ENCODE peak calls at places on chromosome 13, in nine cellular contexts. D, T, V, Z, U, I, Y, E and A are unnamed samples.
A peak's percentile ranks its signal among the peaks of the same experiment; 100 is the strongest.

GRCh38 chr13:33228645-33229445 is 56.7 kb downstream of the STARD13 start:
- DNase-seq in U (no peak), Y (peak; percentile 74), Z (peak; percentile 51), E (no peak), T (no peak), I (no peak), D (no peak), V (peak; percentile 83), A (peak; percentile 83)

GRCh38 chr13:52651880-52652169 is 811 bp upstream of the SUGT1 start:
- DNase-seq in T (no peak), U (no peak), D (no peak), V (no peak), Y (no peak), I (no peak), E (no peak), Z (no peak), A (no peak)

GRCh38 chr13:105611424-105611823 is 924.0 kb downstream of the EFNB2 start:
- DNase-seq in I (no peak), T (no peak), D (no peak), Y (peak; percentile 34), U (no peak), Z (no peak), V (peak; percentile 41), E (peak; percentile 70), A (peak; percentile 72)

GRCh38 chr13:44267966-44268365 is 105.7 kb upstream of the SERP2 start:
- DNase-seq in T (no peak), Y (peak; percentile 95), I (no peak), U (no peak), V (peak; percentile 80), D (no peak), Z (no peak), E (no peak), A (peak; percentile 90)

GRCh38 chr13:20192470-20193141 is at the start of gene GJB2:
- DNase-seq in I (peak; percentile 57), U (no peak), V (no peak), E (no peak), D (no peak), Z (peak; percentile 49), Y (no peak), T (no peak), A (no peak)

GRCh38 chr13:81602236-81602635 is 1261.3 kb upstream of the SPRY2 start:
- DNase-seq in I (no peak), U (no peak), T (no peak), Y (no peak), Z (no peak), V (no peak), D (no peak), E (no peak), A (no peak)

GRCh38 chr13:43005460-43006236 is 13.6 kb upstream of the EPSTI1 start:
- DNase-seq in E (no peak), I (no peak), Y (peak; percentile 74), V (peak; percentile 32), U (no peak), D (no peak), T (no peak), Z (no peak), A (peak; percentile 69)

GRCh38 chr13:42061943-42062342 is 13.5 kb downstream of the DGKH start:
- DNase-seq in D (no peak), I (no peak), Z (no peak), E (no peak), U (no peak), V (no peak), Y (no peak), T (no peak), A (no peak)

GRCh38 chr13:68490594-68490993 is 1260.5 kb upstream of the PCDH9 start:
- DNase-seq in D (no peak), E (no peak), Z (no peak), Y (no peak), I (no peak), U (no peak), V (no peak), T (no peak), A (no peak)

GRCh38 chr13:44383945-44384344 is 10.3 kb downstream of the SERP2 start:
- DNase-seq in T (no peak), E (no peak), I (no peak), Z (no peak), Y (no peak), U (no peak), V (no peak), D (no peak), A (no peak)

GRCh38 chr13:80338781-80339577 is 1.9 kb downstream of the SPRY2 start:
- DNase-seq in Z (peak; percentile 90), V (peak; percentile 88), D (peak; percentile 37), Y (peak; percentile 93), I (peak; percentile 80), T (peak; percentile 76), E (no peak), U (peak; percentile 66), A (peak; percentile 88)

GRCh38 chr13:98050041-98050466 is 92.8 kb upstream of the FARP1 start:
- DNase-seq in U (no peak), Y (no peak), I (no peak), V (peak; percentile 67), E (peak; percentile 23), T (no peak), D (no peak), Z (no peak), A (peak; percentile 49)

GRCh38 chr13:110715395-110716234 is 2.1 kb downstream of the ING1 start:
- DNase-seq in U (peak; percentile 99), T (peak; percentile 98), Y (peak; percentile 100), I (peak; percentile 99), V (peak; percentile 100), E (peak; percentile 98), Z (peak; percentile 99), D (peak; percentile 97), A (peak; percentile 100)
- TF ChIP-seq CTCF in U (no peak), T (peak; percentile 38), Y (peak; percentile 34), I (no peak), V (no peak), E (no peak), Z (peak; percentile 11), D (peak; percentile 23), A (no peak)

GRCh38 chr13:83907196-83907989 is 25.1 kb upstream of the SLITRK1 start:
- DNase-seq in V (no peak), D (no peak), U (no peak), I (no peak), E (no peak), T (no peak), Z (no peak), Y (no peak), A (no peak)

GRCh38 chr13:83906240-83906820 is 24.1 kb upstream of the SLITRK1 start:
- DNase-seq in T (no peak), D (no peak), Z (no peak), V (no peak), I (no peak), Y (no peak), U (no peak), E (no peak), A (no peak)

DNA sequence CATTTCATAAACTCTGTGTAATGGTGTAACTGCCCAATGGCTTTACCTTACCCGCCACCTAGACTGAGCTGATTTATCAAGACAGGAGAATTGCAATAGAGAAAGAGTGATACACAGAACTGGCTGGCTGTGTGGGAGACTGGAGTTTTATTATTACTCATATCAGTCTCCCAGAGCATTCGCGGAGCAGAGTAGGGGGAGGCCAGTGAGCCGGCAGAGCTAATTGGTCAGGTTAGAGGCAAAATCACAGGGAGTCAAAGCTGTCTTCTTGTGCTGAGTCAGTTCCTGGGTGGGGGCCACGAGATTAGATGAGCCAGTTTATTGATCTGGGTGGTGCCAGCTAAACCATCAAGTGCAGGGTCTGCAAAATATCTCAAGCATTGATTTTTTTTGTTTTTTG is 23.4 kb upstream of the SLITRK1 start:
- DNase-seq in U (no peak), Y (no peak), I (no peak), E (no peak), T (no peak), V (no peak), Z (no peak), D (no peak), A (no peak)
- H3K4me3 ChIP-seq in U (no peak overlapping the region), Y (no peak overlapping the region), I (no peak overlapping the region), E (no peak overlapping the region), T (no peak overlapping the region), V (no peak overlapping the region), Z (no peak overlapping the region), D (no peak overlapping the region), A (no peak overlapping the region)

GRCh38 chr13:26716984-26717383 is 43.6 kb downstream of the GPR12 start:
- DNase-seq in T (no peak), D (no peak), V (no peak), E (no peak), U (no peak), Y (no peak), Z (no peak), I (no peak), A (no peak)

GRCh38 chr13:26721251-26721939 is 39.2 kb downstream of the GPR12 start:
- DNase-seq in Z (no peak), I (no peak), U (peak; percentile 22), Y (no peak), E (no peak), V (no peak), D (peak; percentile 35), T (no peak), A (no peak)

GRCh38 chr13:26718146-26718545 is 42.4 kb downstream of the GPR12 start:
- DNase-seq in U (no peak), V (no peak), Z (no peak), T (no peak), E (no peak), D (no peak), I (no peak), Y (no peak), A (no peak)

GRCh38 chr13:26718872-26719271 is 41.7 kb downstream of the GPR12 start:
- DNase-seq in E (no peak), V (no peak), D (no peak), Y (no peak), U (no peak), I (no peak), T (no peak), Z (no peak), A (no peak)

DNA sequence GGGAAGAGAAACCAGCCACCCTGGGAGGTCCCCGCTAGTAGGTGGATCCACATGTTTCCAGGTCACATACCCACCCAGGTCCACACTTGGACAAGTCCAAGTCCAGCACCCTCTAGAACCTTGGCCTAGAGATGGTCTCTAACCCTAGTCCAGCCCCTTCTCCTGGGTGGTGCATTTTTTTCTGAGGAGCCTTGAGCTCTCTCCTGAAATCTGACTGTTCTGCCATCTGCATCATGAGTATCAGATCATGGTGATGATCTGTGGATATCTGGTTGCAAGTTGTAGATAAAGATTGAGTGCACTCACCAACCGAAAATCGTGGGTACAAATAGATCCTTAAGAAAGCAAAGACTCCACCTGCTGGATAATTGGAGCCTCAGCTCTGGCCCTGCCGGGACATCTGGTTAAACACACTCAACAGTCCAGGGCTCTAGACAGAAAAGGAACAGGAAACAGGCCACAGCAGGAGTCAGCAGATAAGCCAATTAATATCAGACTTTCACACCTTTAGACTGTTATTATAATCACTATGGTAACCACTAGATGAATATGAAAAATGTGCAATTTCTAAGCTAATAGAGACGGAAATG is 41.1 kb downstream of the GPR12 start:
- DNase-seq in E (no peak), V (peak; percentile 4), U (no peak), I (no peak), Z (no peak), T (no peak), D (no peak), Y (peak; percentile 4), A (no peak)
- TF ChIP-seq CTCF in E (no peak), V (peak; percentile 18), U (no peak), I (no peak), Z (peak; percentile 33), T (peak; percentile 23), D (no peak), Y (peak; percentile 19), A (peak; percentile 27)

DNA sequence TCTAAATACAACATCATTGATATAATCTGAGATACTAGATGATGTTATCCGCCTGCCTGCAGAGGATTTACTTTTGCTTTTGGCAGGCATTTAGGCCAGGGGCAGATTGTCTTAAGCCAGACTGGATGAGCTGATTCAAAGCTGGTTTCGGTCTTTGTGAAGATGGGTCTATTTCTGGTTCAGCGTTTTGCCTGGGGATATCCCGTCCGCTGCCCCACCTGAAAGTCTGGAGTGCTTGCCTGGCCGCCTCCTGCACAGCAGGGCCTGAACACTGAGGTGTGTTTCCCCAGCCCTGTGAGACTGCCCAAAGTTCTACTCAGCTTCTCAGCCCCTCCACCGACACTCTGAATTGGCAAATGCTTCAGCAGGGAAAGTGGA is 149.7 kb downstream of the KATNAL1 start:
- DNase-seq in I (no peak), U (no peak), Y (no peak), T (no peak), D (no peak), Z (no peak), E (no peak), V (no peak), A (no peak)
- H3K4me3 ChIP-seq in I (no peak overlapping the region), U (no peak overlapping the region), Y (no peak overlapping the region), T (no peak overlapping the region), D (no peak overlapping the region), Z (no peak overlapping the region), E (no peak overlapping the region), V (no peak overlapping the region), A (no peak overlapping the region)